ENCODE peak calls at places on chromosomes 3 and 15, in four cellular contexts. W is body of pancreas; K is CD8-positive, alpha-beta T cell; S is HL-60. L is an unnamed sample.

GRCh38 chr15:50164458-50164857 is 17.5 kb upstream of the SLC27A2 start:
- DNase-seq in W (no peak), K (no peak), S (no peak), L (no peak)

GRCh38 chr3:154952538-154952937 is 127.6 kb upstream of the MME start:
- DNase-seq in W (no peak), K (no peak), S (no peak), L (no peak)

GRCh38 chr15:99536422-99537033 is 29.3 kb upstream of the MEF2A start:
- DNase-seq in W (no peak), K (no peak), S (no peak), L (no peak)

GRCh38 chr3:179450901-179451334 is 352 bp downstream of the GNB4 start:
- DNase-seq in W (peak), K (no peak), S (no peak), L (peak)

GRCh38 chr3:11367116-11367781 is 95.1 kb downstream of the ATG7 start:
- DNase-seq in W (no peak), K (no peak), S (peak), L (peak)

GRCh38 chr3:775178-775885 is 317.5 kb upstream of the CNTN6 start:
- DNase-seq in W (no peak), K (no peak), S (no peak), L (no peak)

GRCh38 chr3:13077431-13078157 is 4.4 kb upstream of the IQSEC1 start:
- DNase-seq in W (peak), K (no peak), S (no peak), L (no peak)

GRCh38 chr3:4981688-4982494 is 2.7 kb downstream of the BHLHE40 start:
- DNase-seq in W (peak), K (no peak), S (peak), L (no peak)

GRCh38 chr3:4517095-4517494 is 23.9 kb downstream of the ITPR1 start:
- DNase-seq in W (no peak), K (no peak), S (no peak), L (no peak)

GRCh38 chr3:10722921-10723320 is 93.1 kb upstream of the SLC6A11 start:
- DNase-seq in W (no peak), K (no peak), S (no peak), L (no peak)

GRCh38 chr15:68829068-68829467 is 8.4 kb upstream of the ANP32A start:
- DNase-seq in W (no peak), K (no peak), S (no peak), L (no peak)

GRCh38 chr3:172142074-172143059 is 103.0 kb downstream of the FNDC3B start:
- DNase-seq in W (no peak), K (no peak), S (no peak), L (no peak)

GRCh38 chr3:148601766-148602685 is 95.7 kb upstream of the AGTR1 start:
- DNase-seq in W (no peak), K (no peak), S (no peak), L (no peak)

GRCh38 chr15:91950054-91950453 is 96.5 kb downstream of the SLCO3A1 start:
- DNase-seq in W (no peak), K (no peak), S (no peak), L (no peak)
- H3K27ac ChIP-seq in W (no peak), K (no peak), S (no peak), L (no peak)

DNA sequence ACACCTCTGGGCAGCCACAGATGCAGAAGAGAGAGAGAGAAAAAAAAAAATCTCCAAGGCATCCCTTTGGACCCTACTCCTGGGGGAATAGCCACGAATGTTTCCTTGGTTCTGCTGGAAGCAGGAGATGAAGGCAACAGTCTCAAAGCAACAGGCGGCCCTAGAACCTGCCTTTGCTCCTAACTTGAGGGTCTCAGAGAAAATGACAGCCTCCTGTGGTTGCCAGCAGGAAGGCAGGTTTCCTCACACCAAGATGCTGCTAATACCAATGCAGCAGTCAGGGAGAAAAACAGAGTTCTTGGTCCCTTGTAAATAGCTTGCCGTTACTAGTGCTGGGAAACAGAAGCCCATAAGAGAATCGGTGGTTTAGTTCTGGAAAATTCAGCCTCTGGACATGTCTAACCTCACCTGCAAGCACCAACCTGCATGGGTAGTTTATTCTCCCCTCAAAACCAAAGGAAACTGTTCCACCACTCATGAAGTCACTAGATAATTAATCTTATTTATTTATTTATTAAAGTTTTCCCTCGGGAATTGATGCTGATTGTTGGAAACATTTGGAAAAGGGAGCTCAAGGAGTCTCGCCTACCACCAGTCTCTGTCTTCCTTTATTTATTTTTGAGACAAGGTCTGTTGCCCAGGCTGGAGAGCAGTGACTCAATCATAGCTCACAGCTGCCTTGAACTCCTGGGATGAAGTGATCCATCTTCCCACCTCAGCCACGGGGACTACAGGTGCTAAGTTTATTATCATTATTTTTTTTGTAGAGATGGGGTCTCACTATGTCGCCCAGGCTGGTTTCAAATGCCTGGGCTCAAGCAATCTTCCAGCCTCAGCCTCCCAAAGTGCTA is 872 bp upstream of the FRMD4B start:
- DNase-seq in W (no peak), K (no peak), S (no peak), L (no peak)
- H3K27ac ChIP-seq in W (no peak), K (no peak), S (no peak), L (peak)

GRCh38 chr15:66565731-66566130 is at the start of gene LCTL:
- DNase-seq in W (no peak), K (no peak), S (no peak), L (no peak)
- H3K27ac ChIP-seq in W (no peak), K (no peak), S (no peak), L (no peak)

GRCh38 chr15:89810837-89811236 is 3.8 kb downstream of the ANPEP start:
- DNase-seq in W (no peak), K (no peak), S (no peak), L (no peak)
- H3K27ac ChIP-seq in W (no peak), K (no peak), S (no peak), L (no peak)

DNA sequence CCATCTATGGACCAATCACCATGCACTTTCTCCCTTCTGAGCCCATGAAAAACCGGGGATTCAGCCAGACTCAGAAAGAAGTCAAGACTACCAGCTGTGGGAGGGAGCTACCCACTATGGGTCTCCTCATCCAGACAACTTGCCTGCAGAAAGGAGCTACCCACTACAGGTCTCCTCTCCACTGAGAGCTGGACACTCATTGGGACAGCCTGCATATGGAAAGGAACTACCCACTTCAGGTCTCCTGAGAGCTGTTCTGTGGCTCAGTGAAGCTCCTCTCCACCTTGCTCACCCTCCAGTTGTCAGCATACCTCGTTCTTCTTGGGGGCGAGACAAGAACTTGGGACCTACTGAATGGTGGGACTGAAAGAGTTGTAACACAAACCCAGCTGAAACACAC is 22.3 kb upstream of the ZBED2 start:
- DNase-seq in W (no peak), K (no peak), S (no peak), L (no peak)
- H3K27ac ChIP-seq in W (no peak), K (no peak), S (no peak), L (no peak)

GRCh38 chr3:162517110-162517509 is 1020.5 kb downstream of the OTOL1 start:
- DNase-seq in W (no peak), K (no peak), S (no peak), L (no peak)
- H3K27ac ChIP-seq in W (no peak), K (no peak), S (no peak), L (no peak)

DNA sequence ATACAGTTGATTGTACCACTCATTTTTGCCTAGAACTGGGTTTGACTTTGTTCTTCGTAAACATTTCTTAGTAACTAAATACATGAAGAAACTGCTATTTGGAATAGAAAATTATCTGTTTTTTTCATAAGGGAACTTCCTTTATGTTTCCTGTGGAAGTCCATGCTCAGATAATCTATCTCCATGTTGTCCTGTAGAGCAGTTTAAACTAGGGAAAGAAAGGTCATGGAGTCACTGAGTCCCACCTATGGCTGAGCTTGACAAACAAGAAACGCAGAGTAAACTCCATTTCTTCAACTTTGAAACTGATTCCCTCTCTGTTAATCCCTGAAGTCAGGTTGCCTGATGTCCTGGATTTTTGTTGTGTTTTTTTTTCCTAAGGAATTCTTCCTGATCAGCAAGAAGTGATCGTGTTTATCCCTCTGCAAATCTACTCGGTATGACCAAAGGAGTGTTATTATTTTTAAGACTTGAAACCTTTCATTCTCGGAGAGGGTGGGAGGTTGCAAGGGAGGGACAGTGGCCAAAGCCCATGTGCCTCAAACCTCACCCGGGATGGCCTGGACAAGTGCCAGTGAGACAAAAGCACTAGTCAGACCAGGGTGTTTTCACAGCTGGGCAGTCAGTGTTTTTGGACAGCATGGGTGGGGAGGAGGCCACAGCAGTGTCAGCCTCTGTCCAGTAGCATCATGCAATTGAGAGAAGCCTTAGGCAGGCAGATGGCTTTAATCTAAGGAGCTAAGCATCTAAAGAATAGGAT is 129.8 kb upstream of the PHLDB2 start:
- DNase-seq in W (no peak), K (no peak), S (no peak), L (peak)
- H3K27ac ChIP-seq in W (no peak), K (no peak), S (no peak), L (peak)